ENCODE peak calls at places on chromosomes 3 and 15, in eight cellular contexts. G, R, T, X, Q, B, S and A are unnamed samples.

GRCh38 chr3:127477396-127477795 is 113.1 kb downstream of the TPRA1 start:
- DNase-seq in G (no peak), R (no peak), T (no peak), X (no peak), Q (no peak), B (no peak), S (no peak), A (no peak)

GRCh38 chr3:188156051-188156450 is 2.1 kb downstream of the LPP start:
- DNase-seq in G (no peak), R (no peak), T (no peak), X (no peak), Q (no peak), B (no peak), S (no peak), A (no peak)

GRCh38 chr3:122415762-122416654 is at the start of gene WDR5B:
- DNase-seq in G (peak; percentile 77), R (no peak), T (peak; percentile 100), X (no peak), Q (no peak), B (no peak), S (no peak), A (peak; percentile 97)

GRCh38 chr3:52366527-52366926 is 50.4 kb downstream of the DNAH1 start:
- DNase-seq in G (no peak), R (no peak), T (no peak), X (no peak), Q (peak; percentile 9), B (no peak), S (no peak), A (no peak)

GRCh38 chr3:180072786-180073185 is 36.0 kb upstream of the PEX5L start:
- DNase-seq in G (no peak), R (no peak), T (no peak), X (no peak), Q (no peak), B (no peak), S (no peak), A (no peak)

GRCh38 chr3:82048711-82049110 is 287.3 kb upstream of the GBE1 start:
- DNase-seq in G (no peak), R (no peak), T (no peak), X (no peak), Q (no peak), B (peak; percentile 46), S (no peak), A (no peak)

GRCh38 chr3:150210461-150211110 is 197.5 kb upstream of the TSC22D2 start:
- DNase-seq in G (no peak), R (peak; percentile 26), T (no peak), X (no peak), Q (no peak), B (no peak), S (no peak), A (no peak)

GRCh38 chr3:101890716-101891115 is 41.4 kb downstream of the NFKBIZ start:
- DNase-seq in G (no peak), R (no peak), T (no peak), X (peak; percentile 68), Q (no peak), B (no peak), S (no peak), A (no peak)

GRCh38 chr15:33154366-33155166 is 39.9 kb downstream of the FMN1 start:
- DNase-seq in G (peak; percentile 37), R (no peak), T (no peak), X (peak; percentile 90), Q (no peak), B (no peak), S (no peak), A (no peak)

GRCh38 chr3:193452338-193452737 is 73.8 kb upstream of the ATP13A5 start:
- DNase-seq in G (no peak), R (peak; percentile 26), T (no peak), X (no peak), Q (no peak), B (no peak), S (no peak), A (no peak)

GRCh38 chr3:100006570-100007271 is 107.6 kb downstream of the FILIP1L start:
- DNase-seq in G (no peak), R (no peak), T (no peak), X (peak; percentile 66), Q (no peak), B (no peak), S (no peak), A (no peak)

GRCh38 chr3:11367116-11367781 is 95.1 kb downstream of the ATG7 start:
- DNase-seq in G (no peak), R (no peak), T (no peak), X (no peak), Q (no peak), B (no peak), S (no peak), A (no peak)

GRCh38 chr15:82680200-82681102 is 29.2 kb downstream of the AP3B2 start:
- DNase-seq in G (no peak), R (peak; percentile 90), T (peak; percentile 88), X (peak; percentile 1), Q (no peak), B (peak; percentile 44), S (no peak), A (peak; percentile 94)

GRCh38 chr3:170717410-170718402 is 131.8 kb upstream of the SLC7A14 start:
- DNase-seq in G (no peak), R (no peak), T (no peak), X (no peak), Q (no peak), B (no peak), S (no peak), A (no peak)

GRCh38 chr15:45456212-45457106 is 66.1 kb downstream of the SLC30A4 start:
- DNase-seq in G (peak; percentile 86), R (no peak), T (peak; percentile 24), X (peak; percentile 87), Q (no peak), B (no peak), S (peak; percentile 77), A (no peak)

GRCh38 chr3:43534676-43535075 is 87.1 kb downstream of the ANO10 start:
- DNase-seq in G (no peak), R (no peak), T (no peak), X (no peak), Q (no peak), B (no peak), S (no peak), A (no peak)

GRCh38 chr3:29527251-29527650 is 246.4 kb downstream of the RBMS3 start:
- DNase-seq in G (no peak), R (no peak), T (no peak), X (no peak), Q (no peak), B (no peak), S (no peak), A (no peak)

GRCh38 chr3:148789156-148789555 is 38.5 kb upstream of the CPB1 start:
- DNase-seq in G (no peak), R (no peak), T (no peak), X (no peak), Q (no peak), B (no peak), S (peak; percentile 59), A (no peak)

GRCh38 chr3:128591728-128592426 is 58.7 kb downstream of the RPN1 start:
- DNase-seq in G (no peak), R (no peak), T (no peak), X (no peak), Q (no peak), B (no peak), S (no peak), A (no peak)

GRCh38 chr3:188001052-188001567 is 152.8 kb upstream of the LPP start:
- DNase-seq in G (no peak), R (peak; percentile 16), T (no peak), X (no peak), Q (no peak), B (no peak), S (no peak), A (no peak)

GRCh38 chr3:38312356-38312755 is 30.3 kb downstream of the SLC22A14 start:
- DNase-seq in G (no peak), R (no peak), T (no peak), X (no peak), Q (no peak), B (no peak), S (no peak), A (no peak)

GRCh38 chr3:15572138-15572537 is 29.2 kb downstream of the HACL1 start:
- DNase-seq in G (no peak), R (no peak), T (no peak), X (no peak), Q (no peak), B (no peak), S (no peak), A (no peak)

GRCh38 chr3:168051579-168052183 is 44.0 kb downstream of the GOLIM4 start:
- DNase-seq in G (no peak), R (peak; percentile 73), T (no peak), X (no peak), Q (no peak), B (no peak), S (no peak), A (no peak)

GRCh38 chr3:14802332-14802731 is 16.4 kb upstream of the FGD5 start:
- DNase-seq in G (no peak), R (no peak), T (no peak), X (no peak), Q (no peak), B (no peak), S (no peak), A (no peak)

GRCh38 chr15:85852969-85853368 is 58.2 kb upstream of the KLHL25 start:
- DNase-seq in G (no peak), R (no peak), T (no peak), X (no peak), Q (no peak), B (no peak), S (no peak), A (no peak)

GRCh38 chr15:41259546-41260189 is 28.6 kb downstream of the CHP1 start:
- DNase-seq in G (no peak), R (no peak), T (no peak), X (no peak), Q (no peak), B (no peak), S (no peak), A (no peak)

GRCh38 chr3:129829640-129830039 is 63.9 kb downstream of the TMCC1 start:
- DNase-seq in G (peak; percentile 39), R (peak; percentile 66), T (peak; percentile 33), X (peak; percentile 87), Q (no peak), B (peak; percentile 30), S (peak; percentile 37), A (peak; percentile 39)